ENCODE peak calls at places on chromosomes 6 and 20, in five cellular contexts. X is HepG2, Q is sigmoid colon, L is stomach, J is GM23338. Z is an unnamed sample.
A peak's percentile ranks its signal among the peaks of the same experiment; 100 is the strongest.

GRCh38 chr6:626236-626635 is 30.7 kb downstream of the HUS1B start:
- DNase-seq in X (no peak), Q (no peak), L (no peak), J (no peak), Z (no peak)

GRCh38 chr6:1384549-1385128 is 4.7 kb upstream of the FOXF2 start:
- DNase-seq in X (no peak), Q (no peak), L (no peak), J (peak; percentile 53), Z (no peak)

GRCh38 chr6:26536571-26537159 is 1.5 kb upstream of the HMGN4 start:
- DNase-seq in X (peak; percentile 35), Q (peak; percentile 75), L (no peak), J (peak; percentile 47), Z (no peak)

GRCh38 chr20:50187403-50188051 is 3.1 kb upstream of the CEBPB start:
- DNase-seq in X (peak; percentile 77), Q (peak; percentile 88), L (no peak), J (peak; percentile 46), Z (peak; percentile 90)

GRCh38 chr6:33678932-33679478 is 32.5 kb downstream of the UQCC2 start:
- DNase-seq in X (no peak), Q (no peak), L (no peak), J (no peak), Z (no peak)

GRCh38 chr20:884983-885952 is 30.9 kb downstream of the ANGPT4 start:
- DNase-seq in X (no peak), Q (no peak), L (no peak), J (peak; percentile 93), Z (no peak)

GRCh38 chr6:15769471-15770088 is 106.8 kb upstream of the DTNBP1 start:
- DNase-seq in X (no peak), Q (no peak), L (no peak), J (no peak), Z (no peak)

GRCh38 chr20:47768016-47768953 is 17.0 kb downstream of the SULF2 start:
- DNase-seq in X (no peak), Q (no peak), L (peak; percentile 58), J (no peak), Z (no peak)

GRCh38 chr6:87393026-87393622 is 14.6 kb upstream of the CFAP206 start:
- DNase-seq in X (peak; percentile 59), Q (no peak), L (no peak), J (peak; percentile 86), Z (no peak)

GRCh38 chr20:31569163-31570020 is 35.7 kb upstream of the ID1 start:
- DNase-seq in X (peak; percentile 72), Q (peak; percentile 70), L (peak; percentile 68), J (peak; percentile 84), Z (peak; percentile 86)

GRCh38 chr6:102407886-102408741 is 1014.6 kb downstream of the GRIK2 start:
- DNase-seq in X (no peak), Q (no peak), L (no peak), J (no peak), Z (no peak)

GRCh38 chr6:18323935-18324707 is 59.8 kb upstream of the DEK start:
- DNase-seq in X (peak; percentile 54), Q (no peak), L (no peak), J (peak; percentile 83), Z (no peak)

GRCh38 chr6:90222724-90223198 is 73.9 kb downstream of the BACH2 start:
- DNase-seq in X (peak; percentile 27), Q (no peak), L (no peak), J (no peak), Z (no peak)

GRCh38 chr6:161908872-161909271 is 635.0 kb upstream of the AGPAT4 start:
- DNase-seq in X (no peak), Q (no peak), L (no peak), J (peak; percentile 26), Z (no peak)

GRCh38 chr20:36768768-36769430 is 4.7 kb downstream of the DSN1 start:
- DNase-seq in X (no peak), Q (no peak), L (no peak), J (no peak), Z (no peak)
- H3K4me1 ChIP-seq in X (peaks cover 32% of the 10 kb centered on the region), Q (peaks cover 10% of the 10 kb centered on the region), L (peaks cover 8% of the 10 kb centered on the region), J (no peaks in the 10 kb centered on the region), Z (peaks cover 8% of the 10 kb centered on the region)

GRCh38 chr6:52876056-52876787 is 33.3 kb downstream of the GSTA3 start:
- DNase-seq in X (peak; percentile 18), Q (no peak), L (no peak), J (no peak), Z (no peak)

GRCh38 chr6:52877786-52878185 is 31.7 kb downstream of the GSTA3 start:
- DNase-seq in X (no peak), Q (no peak), L (no peak), J (no peak), Z (no peak)

GRCh38 chr6:52881996-52882841 is 27.3 kb downstream of the GSTA3 start:
- DNase-seq in X (peak; percentile 69), Q (peak; percentile 76), L (peak; percentile 76), J (peak; percentile 85), Z (peak; percentile 74)

GRCh38 chr6:52877168-52877567 is 32.3 kb downstream of the GSTA3 start:
- DNase-seq in X (no peak), Q (no peak), L (no peak), J (no peak), Z (no peak)

GRCh38 chr6:52881662-52881995 is 27.9 kb downstream of the GSTA3 start:
- DNase-seq in X (no peak), Q (no peak), L (no peak), J (no peak), Z (no peak)
- H3K4me3 ChIP-seq in X (peak overlapping the region; percentile 82), Q (peak overlapping the region; percentile 52), L (peak overlapping the region; percentile 55), J (peak overlapping the region; percentile 41), Z (no peak overlapping the region)

DNA sequence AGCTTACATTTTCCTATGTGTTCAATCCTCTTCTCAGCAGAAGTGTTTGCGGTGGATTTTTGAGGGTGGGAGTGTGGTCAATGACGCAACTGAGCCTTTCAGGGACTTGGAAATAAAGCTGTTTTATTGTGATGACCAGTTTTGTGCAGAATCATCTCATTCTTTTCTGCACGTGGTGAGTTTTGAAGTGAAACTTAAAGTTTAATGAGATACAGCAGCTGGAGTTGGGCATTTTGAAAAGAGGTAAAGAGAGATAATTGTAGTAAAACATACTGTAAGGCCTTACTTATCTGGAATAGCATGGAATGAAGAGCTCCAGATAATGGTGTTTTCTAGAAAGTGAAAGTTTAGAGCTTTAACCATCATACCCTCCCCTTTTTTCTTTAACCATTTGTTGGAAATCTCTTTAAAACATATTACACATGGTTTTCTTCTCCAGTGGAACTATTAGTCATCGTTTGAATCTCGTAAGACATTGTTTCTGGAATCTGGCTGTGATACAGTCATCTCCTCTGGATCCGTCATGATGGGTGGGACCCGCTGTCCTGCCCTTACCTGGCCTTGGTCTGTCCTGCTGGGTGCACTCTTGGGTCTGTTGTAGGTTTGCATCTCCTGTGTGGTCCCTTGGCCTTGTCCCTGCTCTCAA is 29.6 kb downstream of the UST start:
- DNase-seq in X (no peak), Q (no peak), L (no peak), J (no peak), Z (no peak)
- TF ChIP-seq POLR2AphosphoS5 in X (no peak), Q (no peak), L (no peak), J (no peak), Z (no peak)

DNA sequence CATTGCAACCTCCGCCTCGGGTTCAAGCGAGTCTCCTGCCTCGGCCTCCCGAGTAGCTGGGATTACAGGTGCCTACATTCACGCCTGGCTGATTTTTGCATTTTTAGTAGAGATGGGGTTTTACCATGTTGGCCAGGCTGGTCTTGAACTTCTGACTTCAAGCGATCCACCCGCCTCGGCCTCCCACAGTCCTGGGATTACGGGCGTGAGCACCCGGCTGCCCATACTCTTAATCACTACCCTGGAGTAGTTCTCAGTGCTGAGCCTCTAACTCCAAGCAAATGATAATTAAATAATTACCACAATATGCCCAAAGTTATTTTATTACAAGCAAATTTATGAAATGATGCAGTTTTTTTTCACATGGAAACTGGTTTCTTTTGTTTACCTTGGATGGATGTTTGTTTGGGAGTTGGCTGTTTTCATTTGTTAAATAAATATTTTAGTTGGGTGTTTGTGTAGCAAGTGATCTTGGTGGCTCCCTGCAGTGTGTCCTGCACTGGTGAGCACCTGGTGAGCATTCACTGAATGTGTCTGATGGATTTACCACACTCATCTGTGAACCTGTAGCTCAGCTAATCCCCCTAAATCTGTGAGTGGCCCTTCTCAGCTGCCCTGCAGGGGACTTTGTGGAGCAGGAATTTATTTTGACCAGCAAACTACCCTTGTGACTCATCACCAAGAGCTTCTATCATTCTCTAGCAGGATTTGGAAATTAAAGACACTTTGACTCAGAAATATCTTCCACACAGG is 36.9 kb downstream of the UTRN start:
- DNase-seq in X (no peak), Q (no peak), L (no peak), J (no peak), Z (no peak)
- H3K4me1 ChIP-seq in X (peaks cover 93% of the 10 kb centered on the region), Q (no peaks in the 10 kb centered on the region), L (no peaks in the 10 kb centered on the region), J (peaks cover 57% of the 10 kb centered on the region), Z (peaks cover under 1% of the 10 kb centered on the region)

DNA sequence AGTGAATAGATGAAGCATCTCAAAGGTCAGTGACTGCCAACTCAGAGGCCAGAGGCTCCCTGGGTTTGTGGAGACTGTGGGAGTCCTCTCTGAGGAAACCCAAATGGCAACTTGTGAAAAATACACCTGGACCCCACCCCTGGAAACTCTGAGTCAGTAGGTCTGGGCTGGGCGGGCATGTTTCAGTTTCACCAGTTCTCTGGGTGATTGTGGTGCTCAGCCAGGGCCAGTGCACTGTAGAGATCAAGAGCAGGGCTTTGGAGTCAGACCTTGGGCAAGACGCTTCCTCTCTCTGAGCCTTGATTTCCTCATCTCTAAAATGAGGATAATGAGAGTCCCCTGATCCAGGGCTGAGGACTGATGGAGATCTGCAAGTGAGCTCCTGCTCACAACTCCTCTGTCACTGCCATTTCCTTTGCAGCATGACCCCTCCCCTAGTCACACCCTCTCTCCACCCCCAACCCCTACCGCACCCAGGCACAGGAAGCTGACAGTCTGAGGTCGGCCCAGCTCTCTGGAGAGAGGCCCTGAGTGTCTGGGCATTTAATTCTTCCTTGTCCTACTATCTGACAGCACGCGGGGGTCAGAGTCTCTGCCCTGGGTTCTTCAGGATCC is 5.1 kb downstream of the DEF6 start:
- DNase-seq in X (no peak), Q (peak; percentile 61), L (peak; percentile 69), J (peak; percentile 75), Z (peak; percentile 94)
- H3K4me3 ChIP-seq in X (no peak overlapping the region), Q (no peak overlapping the region), L (peak overlapping the region; percentile 11), J (no peak overlapping the region), Z (peak overlapping the region; percentile 23)

GRCh38 chr20:44738779-44739477 is 6.7 kb upstream of the KCNK15 start:
- DNase-seq in X (peak; percentile 89), Q (no peak), L (peak; percentile 79), J (peak; percentile 93), Z (no peak)
- TF ChIP-seq POLR2AphosphoS5 in X (no peak), Q (no peak), L (no peak), J (no peak), Z (no peak)

GRCh38 chr20:41005361-41005729 is 23.3 kb upstream of the TOP1 start:
- DNase-seq in X (no peak), Q (peak; percentile 97), L (peak; percentile 94), J (no peak), Z (no peak)

GRCh38 chr20:41006936-41007871 is 21.4 kb upstream of the TOP1 start:
- DNase-seq in X (peak; percentile 52), Q (no peak), L (no peak), J (no peak), Z (no peak)

GRCh38 chr20:41003143-41003932 is 25.3 kb upstream of the TOP1 start:
- DNase-seq in X (peak; percentile 99), Q (peak; percentile 94), L (peak; percentile 74), J (peak; percentile 29), Z (no peak)

GRCh38 chr20:41004561-41005360 is 23.9 kb upstream of the TOP1 start:
- DNase-seq in X (no peak), Q (no peak), L (peak; percentile 39), J (no peak), Z (no peak)

GRCh38 chr20:41006126-41006935 is 22.3 kb upstream of the TOP1 start:
- DNase-seq in X (no peak), Q (no peak), L (no peak), J (peak; percentile 27), Z (no peak)
- H3K4me1 ChIP-seq in X (peaks cover 83% of the 10 kb centered on the region), Q (peaks cover 13% of the 10 kb centered on the region), L (peaks cover 42% of the 10 kb centered on the region), J (peaks cover 5% of the 10 kb centered on the region), Z (peaks cover 37% of the 10 kb centered on the region)